ENCODE peak calls at places on chromosomes 7 and 10, in six cellular contexts. Q is erythroblast, Z is esophagus muscularis mucosa, S is H54, U is suprapubic skin, I is stomach. X is an unnamed sample.

GRCh38 chr7:151025924-151026671 is 1.8 kb upstream of the ATG9B start:
- DNase-seq in Z (no peak), Q (peak), S (no peak), I (no peak), U (no peak), X (no peak)

GRCh38 chr10:66455304-66455703 is 470.5 kb upstream of the LRRTM3 start:
- DNase-seq in S (no peak), Z (no peak), I (no peak), U (no peak), Q (no peak), X (no peak)

GRCh38 chr7:108653526-108653925 is 83.9 kb downstream of the DNAJB9 start:
- DNase-seq in S (no peak), Z (no peak), U (no peak), I (no peak), Q (no peak), X (no peak)

GRCh38 chr10:14686356-14686755 is 88.3 kb downstream of the FAM107B start:
- DNase-seq in Z (no peak), Q (no peak), S (no peak), I (no peak), U (no peak), X (no peak)

GRCh38 chr7:15625456-15625855 is 61.0 kb downstream of the MEOX2 start:
- DNase-seq in Q (no peak), S (no peak), I (no peak), Z (no peak), U (no peak), X (no peak)

GRCh38 chr7:390761-391410 is 100.9 kb downstream of the FOXL3 start:
- DNase-seq in Z (no peak), Q (no peak), I (peak), U (peak), S (no peak), X (no peak)

GRCh38 chr10:91632671-91633550 is at the start of gene PPP1R3C:
- DNase-seq in I (peak), S (peak), U (peak), Z (peak), Q (peak), X (peak)

GRCh38 chr10:74600170-74600569 is 226.2 kb upstream of the KAT6B start:
- DNase-seq in Q (no peak), Z (no peak), I (no peak), S (no peak), U (no peak), X (no peak)

GRCh38 chr7:92955081-92955480 is 118.7 kb upstream of the CDK6 start:
- DNase-seq in U (no peak), Q (no peak), I (no peak), Z (no peak), S (no peak), X (no peak)

DNA sequence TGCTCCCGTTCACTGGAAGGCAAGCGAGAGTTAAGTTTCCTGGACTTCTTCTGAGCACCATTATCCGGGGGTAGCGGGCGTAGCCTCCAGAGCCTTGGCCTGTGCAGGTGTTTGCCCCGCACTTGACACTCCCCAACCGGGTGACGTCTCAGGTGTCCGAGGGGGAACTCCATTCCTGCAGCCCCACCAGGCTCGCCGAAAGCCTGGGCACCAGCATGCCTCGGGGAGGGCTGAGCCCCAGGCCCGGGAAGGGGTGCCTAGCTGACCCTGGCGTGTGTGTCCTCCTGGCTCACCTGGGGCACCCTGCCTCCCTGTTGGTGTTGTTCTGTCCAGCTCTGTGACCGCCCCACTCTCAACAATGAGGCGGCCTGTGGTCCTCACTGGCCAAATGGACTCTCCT is 109.4 kb upstream of the GPR26 start:
- DNase-seq in Z (no peak), S (no peak), Q (no peak), I (no peak), U (peak), X (no peak)
- TF ChIP-seq POLR2A in Z (no peak), S (no peak), Q (no peak), I (no peak), U (no peak), X (no peak)

GRCh38 chr10:51029172-51029641 is 45.1 kb upstream of the PRKG1 start:
- DNase-seq in I (no peak), Q (no peak), Z (no peak), U (no peak), S (no peak), X (no peak)
- TF ChIP-seq POLR2A in I (no peak), Q (no peak), Z (no peak), U (no peak), S (no peak), X (no peak)

DNA sequence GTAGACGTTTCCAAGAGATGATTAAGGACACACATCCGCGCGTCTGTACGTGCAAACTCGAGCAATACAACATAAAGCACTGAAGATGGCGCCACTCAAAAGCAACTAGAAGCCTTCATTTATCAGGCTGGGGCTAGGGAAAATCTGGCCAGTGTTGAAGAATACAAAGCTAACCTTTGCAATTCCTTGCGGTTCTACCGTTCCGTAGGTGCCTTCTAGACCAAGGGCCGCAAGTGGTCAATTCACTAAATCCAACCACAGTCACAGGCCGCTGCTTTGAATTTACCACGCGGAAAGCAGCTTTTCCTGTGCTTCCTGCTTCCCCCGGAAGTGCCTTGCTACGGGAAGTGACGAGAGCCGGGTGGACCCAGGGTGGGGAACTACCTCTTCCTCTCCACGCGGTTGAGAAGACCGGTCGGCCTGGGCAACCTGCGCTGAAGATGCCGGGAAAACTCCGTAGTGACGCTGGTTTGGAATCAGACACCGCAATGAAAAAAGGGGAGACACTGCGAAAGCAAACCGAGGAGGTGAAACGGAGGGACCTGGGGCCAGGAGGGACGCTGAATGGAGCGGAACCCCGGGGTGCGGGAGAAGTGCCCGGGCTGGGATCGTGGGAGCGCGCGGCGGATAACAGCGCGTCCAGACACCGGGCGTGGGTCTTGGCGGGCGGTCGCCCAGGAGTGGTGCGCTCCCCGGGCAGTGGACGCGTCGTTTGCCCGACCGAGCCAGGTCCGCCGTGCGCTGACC is at the start of gene DDX21:
- DNase-seq in I (peak), Z (peak), S (peak), U (peak), Q (peak), X (peak)
- TF ChIP-seq POLR2A in I (peak), Z (peak), S (peak), U (no peak), Q (peak), X (peak)

GRCh38 chr7:55120501-55121198 is 101.8 kb downstream of the EGFR start:
- DNase-seq in S (no peak), Q (no peak), I (no peak), Z (peak), U (no peak), X (no peak)
- TF ChIP-seq POLR2A in S (no peak), Q (no peak), I (no peak), Z (no peak), U (no peak), X (no peak)

GRCh38 chr10:22003964-22004281 is 393 bp upstream of the DNAJC1 start:
- DNase-seq in U (no peak), S (no peak), Z (no peak), Q (no peak), I (no peak), X (no peak)
- TF ChIP-seq POLR2A in U (no peak), S (no peak), Z (no peak), Q (no peak), I (no peak), X (no peak)

DNA sequence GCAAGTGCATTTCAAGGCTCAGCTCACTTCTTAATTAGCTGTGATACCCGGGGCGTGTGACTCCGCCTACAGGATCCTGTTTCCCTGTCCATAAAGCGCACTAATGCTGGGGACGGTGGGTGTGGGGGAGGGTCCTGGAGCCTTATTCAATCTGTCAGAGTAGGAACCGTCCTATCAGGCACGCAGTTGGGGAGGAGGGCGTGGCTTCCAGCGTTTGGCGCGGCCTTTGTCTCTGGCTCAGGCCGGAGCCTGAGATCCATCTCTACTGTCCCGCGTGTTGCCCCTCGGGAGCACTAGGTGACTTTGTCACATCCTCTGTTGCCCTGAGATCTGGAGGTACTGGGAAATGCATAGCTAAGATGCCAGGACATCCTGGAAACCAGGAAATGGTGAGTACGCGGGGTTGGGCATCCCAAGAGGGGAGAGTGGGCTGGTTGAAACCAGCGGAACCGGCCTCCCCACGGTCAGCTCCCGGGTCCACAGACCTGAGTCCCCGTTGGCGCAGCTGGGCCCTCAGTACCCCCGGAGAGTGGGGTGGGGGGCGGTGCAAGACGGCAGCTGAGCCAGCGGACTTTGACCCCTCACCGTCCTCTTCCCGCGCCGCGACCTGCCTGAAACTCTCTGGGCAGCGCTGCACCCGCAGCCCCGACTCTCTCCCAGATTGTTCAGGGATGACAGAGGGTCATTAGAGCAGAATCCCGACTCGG is 104.4 kb upstream of the ZNF92 start:
- DNase-seq in Z (no peak), S (peak), Q (peak), U (no peak), I (no peak), X (no peak)
- TF ChIP-seq POLR2A in Z (no peak), S (peak), Q (no peak), U (no peak), I (no peak), X (no peak)

DNA sequence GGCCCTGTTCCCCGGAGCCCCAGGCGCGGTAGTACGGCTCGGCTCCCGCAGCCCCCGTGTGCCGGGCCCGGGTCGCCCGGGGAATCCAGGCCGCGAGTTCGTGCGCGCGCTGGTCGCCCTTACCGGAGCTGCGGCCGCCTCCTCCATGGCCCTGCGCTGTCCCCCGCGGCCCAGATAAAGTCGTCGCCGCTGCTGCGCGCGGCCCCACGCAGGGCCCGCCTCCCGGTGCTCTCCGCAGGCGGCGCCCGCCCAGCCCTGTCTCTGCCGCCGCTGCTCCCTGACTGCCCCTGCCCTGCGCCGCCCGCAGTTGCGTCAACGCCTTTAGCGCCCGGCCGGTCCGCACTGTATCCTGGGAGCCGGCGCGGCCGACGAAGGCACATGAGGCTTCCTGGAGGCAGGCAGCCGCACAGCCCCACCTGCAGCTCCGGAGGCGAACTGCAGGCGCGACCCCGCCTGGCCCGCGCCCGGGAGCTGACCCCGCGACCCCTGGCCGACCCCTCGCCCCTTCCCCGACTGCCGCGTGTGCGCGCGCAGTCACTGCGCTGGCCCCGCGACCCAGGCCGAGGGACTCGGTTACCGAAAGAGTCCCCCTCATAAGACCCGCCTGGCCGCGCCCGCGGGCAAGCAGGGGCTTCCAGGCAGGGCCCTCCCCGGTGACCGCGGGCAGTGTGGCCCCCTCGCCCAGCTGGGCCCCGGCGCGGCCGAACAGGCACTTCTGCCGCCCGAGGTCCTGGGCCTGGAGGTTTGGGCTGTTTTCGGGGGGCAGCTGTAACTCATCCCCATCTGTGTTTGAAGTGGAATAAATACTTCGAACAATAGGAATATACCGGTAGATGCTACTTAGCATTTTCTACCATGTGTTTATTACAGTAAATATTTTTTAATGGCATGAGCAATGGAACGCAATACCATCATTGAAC is 127.1 kb upstream of the ZNF746 start:
- DNase-seq in S (peak), Q (peak), Z (peak), I (peak), U (peak), X (peak)
- TF ChIP-seq POLR2A in S (peak), Q (peak), Z (no peak), I (no peak), U (no peak), X (peak)

GRCh38 chr7:139109188-139109982 is at the start of gene ZC3HAV1:
- DNase-seq in S (peak), Z (peak), Q (peak), I (peak), U (peak), X (peak)
- TF ChIP-seq POLR2A in S (peak), Z (no peak), Q (peak), I (no peak), U (peak), X (peak)

GRCh38 chr10:6088721-6089333 is at the start of gene RBM17:
- DNase-seq in U (peak), I (peak), Q (peak), S (peak), Z (peak), X (peak)
- TF ChIP-seq POLR2A in U (no peak), I (no peak), Q (peak), S (peak), Z (no peak), X (peak)